ENCODE peak calls at places on chromosomes 3 and 15, in four cellular contexts. C is CD4-positive, alpha-beta memory T cell; Y is IMR-90; J is CD8-positive, alpha-beta memory T cell. Z is an unnamed sample.

GRCh38 chr3:173465112-173465511 is 67.6 kb downstream of the NLGN1 start:
- DNase-seq in C (no peak), Y (peak; percentile 51), J (no peak), Z (no peak)

GRCh38 chr3:150635076-150635475 is 32.0 kb downstream of the SELENOT start:
- DNase-seq in C (no peak), Y (no peak), J (no peak), Z (no peak)

GRCh38 chr3:42686832-42687650 is 1.7 kb downstream of the KLHL40 start:
- DNase-seq in C (no peak), Y (no peak), J (no peak), Z (no peak)

GRCh38 chr15:69725957-69726356 is 273.3 kb downstream of the RPLP1 start:
- DNase-seq in C (no peak), Y (no peak), J (no peak), Z (no peak)

GRCh38 chr15:73375755-73376305 is 7.1 kb upstream of the HCN4 start:
- DNase-seq in C (no peak), Y (no peak), J (no peak), Z (no peak)

GRCh38 chr3:170424879-170425278 is 6.2 kb downstream of the CLDN11 start:
- DNase-seq in C (no peak), Y (no peak), J (no peak), Z (no peak)

GRCh38 chr15:34582461-34583357 is 742 bp downstream of the GOLGA8B start:
- DNase-seq in C (peak; percentile 41), Y (peak; percentile 8), J (peak; percentile 28), Z (peak; percentile 34)

GRCh38 chr3:150020527-150020926 is 49.8 kb upstream of the PFN2 start:
- DNase-seq in C (no peak), Y (peak; percentile 76), J (no peak), Z (no peak)

GRCh38 chr15:70198441-70199123 is 100.9 kb upstream of the TLE3 start:
- DNase-seq in C (no peak), Y (no peak), J (no peak), Z (no peak)

GRCh38 chr3:2839886-2840285 is 270.3 kb downstream of the IL5RA start:
- DNase-seq in C (no peak), Y (no peak), J (no peak), Z (no peak)

GRCh38 chr15:68205949-68206539 is 912 bp upstream of the CALML4 start:
- DNase-seq in C (no peak), Y (no peak), J (no peak), Z (no peak)

GRCh38 chr15:68205558-68205944 is 419 bp upstream of the CALML4 start:
- DNase-seq in C (no peak), Y (no peak), J (no peak), Z (no peak)

GRCh38 chr15:68207176-68207935 is 2.2 kb upstream of the CALML4 start:
- DNase-seq in C (no peak), Y (no peak), J (no peak), Z (no peak)

GRCh38 chr15:68208136-68208535 is 3.0 kb upstream of the CALML4 start:
- DNase-seq in C (no peak), Y (no peak), J (no peak), Z (no peak)

DNA sequence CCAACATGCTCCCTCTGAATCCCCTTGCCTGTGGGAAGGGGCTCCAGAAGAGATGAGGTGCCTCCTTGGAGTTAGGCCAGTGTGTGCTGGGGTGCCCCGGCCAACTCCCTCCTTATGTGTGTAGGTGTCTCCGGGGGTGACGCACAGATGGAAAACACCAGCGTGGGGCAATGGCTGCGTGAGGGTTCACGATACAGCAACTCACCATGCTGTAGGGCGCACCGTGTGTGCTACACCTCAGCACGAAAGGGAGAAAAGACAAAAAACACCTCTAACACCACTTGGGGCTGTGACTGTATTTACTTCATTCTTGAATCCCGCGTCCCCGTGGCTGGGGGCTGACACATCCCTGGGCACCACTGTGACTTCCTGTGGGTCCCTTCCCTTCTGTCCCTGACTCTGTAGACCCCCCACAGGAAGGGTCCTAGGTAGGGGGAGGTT is 1.6 kb upstream of the CALML4 start:
- DNase-seq in C (no peak), Y (no peak), J (no peak), Z (no peak)
- H3K9me3 ChIP-seq in C (no peaks in the 10 kb centered on the region), Y (no peaks in the 10 kb centered on the region), J (no peaks in the 10 kb centered on the region), Z (no peaks in the 10 kb centered on the region)

GRCh38 chr3:110944782-110945181 is 126.8 kb upstream of the NECTIN3 start:
- DNase-seq in C (no peak), Y (no peak), J (no peak), Z (no peak)

GRCh38 chr3:110946810-110947209 is 124.8 kb upstream of the NECTIN3 start:
- DNase-seq in C (no peak), Y (no peak), J (no peak), Z (no peak)
- H3K9me3 ChIP-seq in C (no peaks in the 10 kb centered on the region), Y (peaks cover 38% of the 10 kb centered on the region), J (no peaks in the 10 kb centered on the region), Z (no peaks in the 10 kb centered on the region)

DNA sequence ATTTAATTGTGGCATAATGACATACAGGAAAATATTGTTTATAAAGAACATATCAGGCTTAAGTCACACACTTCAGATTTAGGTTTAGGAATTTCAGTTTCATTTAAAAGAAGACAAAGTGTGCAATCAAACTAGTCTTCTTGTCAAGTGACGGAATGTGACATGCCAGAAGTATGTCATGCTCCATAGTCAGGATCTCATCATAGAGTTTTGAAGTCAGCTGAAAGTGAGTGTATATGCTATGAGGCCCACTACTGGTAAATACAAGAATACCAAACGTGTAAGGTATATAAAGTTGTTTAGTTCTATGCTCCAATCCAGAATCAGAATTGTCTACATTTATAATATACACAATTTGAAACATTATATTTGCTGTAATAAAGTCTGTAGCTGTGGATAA is 988.4 kb downstream of the TBL1XR1 start:
- DNase-seq in C (no peak), Y (no peak), J (no peak), Z (no peak)
- H3K9me3 ChIP-seq in C (no peaks in the 10 kb centered on the region), Y (no peaks in the 10 kb centered on the region), J (no peaks in the 10 kb centered on the region), Z (no peaks in the 10 kb centered on the region)

GRCh38 chr15:22227961-22228762 is 147.8 kb downstream of the OR4M2 start:
- DNase-seq in C (no peak), Y (no peak), J (no peak), Z (no peak)

GRCh38 chr15:22227411-22227810 is 147.1 kb downstream of the OR4M2 start:
- DNase-seq in C (no peak), Y (no peak), J (no peak), Z (no peak)

GRCh38 chr15:22229971-22230815 is 149.9 kb downstream of the OR4M2 start:
- DNase-seq in C (no peak), Y (no peak), J (no peak), Z (no peak)

GRCh38 chr15:22232675-22233074 is 152.3 kb downstream of the OR4M2 start:
- DNase-seq in C (no peak), Y (no peak), J (no peak), Z (no peak)

GRCh38 chr15:22231603-22232002 is 151.3 kb downstream of the OR4M2 start:
- DNase-seq in C (no peak), Y (no peak), J (no peak), Z (no peak)
- H3K9me3 ChIP-seq in C (no peaks in the 10 kb centered on the region), Y (peaks cover 52% of the 10 kb centered on the region), J (no peaks in the 10 kb centered on the region), Z (no peaks in the 10 kb centered on the region)

GRCh38 chr15:25095179-25095578 is 140.4 kb downstream of the SNRPN start:
- DNase-seq in C (no peak), Y (no peak), J (no peak), Z (no peak)
- H3K9me3 ChIP-seq in C (no peaks in the 10 kb centered on the region), Y (peaks cover 24% of the 10 kb centered on the region), J (peaks cover 27% of the 10 kb centered on the region), Z (peaks cover 31% of the 10 kb centered on the region)

DNA sequence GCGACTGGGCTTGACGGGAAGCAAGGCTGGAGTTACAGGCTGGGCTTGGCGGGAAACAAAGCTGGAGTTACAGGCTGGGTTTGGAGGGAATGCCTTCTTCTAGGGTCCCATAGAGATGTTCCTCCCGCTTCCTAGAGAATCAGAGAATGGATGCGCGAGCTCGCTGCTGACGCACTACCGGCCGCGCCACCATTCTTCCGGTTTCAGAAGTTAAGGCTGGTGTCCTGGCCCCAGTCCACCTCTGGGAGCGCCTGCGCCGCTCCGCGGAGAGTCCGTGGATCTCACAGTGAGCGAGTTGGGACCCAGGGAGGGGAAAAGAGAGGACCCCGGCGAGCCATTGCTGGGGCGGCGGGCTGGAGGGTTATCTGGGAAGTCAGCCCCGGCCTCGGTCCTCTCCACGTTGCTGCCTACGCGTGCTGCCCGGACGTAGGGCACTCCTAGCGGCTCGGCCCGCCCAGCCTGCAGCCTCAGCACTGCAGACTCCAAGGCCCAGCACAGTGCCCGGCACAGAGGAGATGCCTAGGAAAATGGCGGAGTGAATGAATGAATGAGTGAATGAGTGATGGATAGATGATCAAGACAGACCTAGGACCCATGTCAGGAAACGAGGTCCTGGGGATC is at the start of gene ZNF502:
- DNase-seq in C (peak; percentile 41), Y (peak; percentile 84), J (peak; percentile 27), Z (peak; percentile 10)
- H3K9me3 ChIP-seq in C (no peaks in the 10 kb centered on the region), Y (peaks cover 25% of the 10 kb centered on the region), J (peaks cover 9% of the 10 kb centered on the region), Z (no peaks in the 10 kb centered on the region)

DNA sequence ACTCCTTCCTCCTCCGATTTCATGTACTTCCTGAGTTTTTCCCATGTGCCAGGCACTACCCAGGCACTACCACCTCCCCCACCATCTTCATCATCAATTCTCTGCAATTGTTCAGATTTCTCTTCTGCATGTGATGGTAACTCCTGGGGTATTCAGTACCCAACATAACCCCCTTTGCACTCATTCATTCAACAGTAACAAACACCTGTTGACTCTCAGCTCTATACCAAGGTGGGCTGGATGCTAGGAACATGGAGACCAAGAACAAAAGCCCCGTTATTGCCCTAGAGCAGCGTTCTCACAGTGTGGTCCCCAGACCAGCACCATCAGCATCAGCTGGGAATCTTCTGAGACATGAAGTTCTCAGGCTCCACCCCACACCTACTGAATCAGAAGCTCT is 113.0 kb upstream of the CHD2 start:
- DNase-seq in C (no peak), Y (no peak), J (no peak), Z (no peak)
- H3K9me3 ChIP-seq in C (no peaks in the 10 kb centered on the region), Y (no peaks in the 10 kb centered on the region), J (no peaks in the 10 kb centered on the region), Z (no peaks in the 10 kb centered on the region)

DNA sequence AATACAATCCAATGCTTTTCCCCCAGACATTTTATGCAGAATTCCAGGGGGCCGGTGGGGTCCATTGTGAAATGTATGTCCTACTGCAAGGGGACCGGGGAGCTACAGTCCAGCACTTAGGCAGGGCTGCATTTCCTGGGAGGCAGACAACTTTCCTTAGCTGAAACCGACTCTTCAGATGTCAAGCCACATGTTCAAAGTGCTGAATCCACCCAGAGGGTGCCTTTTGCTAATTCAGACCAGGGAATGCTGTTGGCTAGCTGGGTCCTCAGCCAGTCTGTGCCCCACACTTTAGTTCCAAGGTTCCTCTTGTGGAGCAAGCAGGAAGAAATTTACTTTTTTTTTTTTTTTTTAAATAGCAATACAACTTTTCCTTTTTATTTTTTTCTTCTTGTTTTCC is 219.5 kb upstream of the LRTM1 start:
- DNase-seq in C (no peak), Y (no peak), J (no peak), Z (no peak)
- H3K9me3 ChIP-seq in C (no peaks in the 10 kb centered on the region), Y (no peaks in the 10 kb centered on the region), J (no peaks in the 10 kb centered on the region), Z (no peaks in the 10 kb centered on the region)

GRCh38 chr3:136699271-136699828 is 52.8 kb downstream of the STAG1 start:
- DNase-seq in C (no peak), Y (no peak), J (no peak), Z (no peak)

GRCh38 chr3:136690611-136691010 is 61.6 kb downstream of the STAG1 start:
- DNase-seq in C (no peak), Y (no peak), J (no peak), Z (no peak)

GRCh38 chr3:136698361-136698760 is 53.8 kb downstream of the STAG1 start:
- DNase-seq in C (no peak), Y (no peak), J (no peak), Z (no peak)

GRCh38 chr3:136694321-136694720 is 57.9 kb downstream of the STAG1 start:
- DNase-seq in C (peak; percentile 22), Y (no peak), J (peak; percentile 2), Z (no peak)
- H3K9me3 ChIP-seq in C (peaks cover 9% of the 10 kb centered on the region), Y (no peaks in the 10 kb centered on the region), J (peaks cover 24% of the 10 kb centered on the region), Z (peaks cover 21% of the 10 kb centered on the region)

GRCh38 chr3:194316918-194317317 is 34.2 kb downstream of the CPN2 start:
- DNase-seq in C (no peak), Y (no peak), J (no peak), Z (no peak)
- H3K9me3 ChIP-seq in C (no peaks in the 10 kb centered on the region), Y (peaks cover 12% of the 10 kb centered on the region), J (no peaks in the 10 kb centered on the region), Z (no peaks in the 10 kb centered on the region)

Z was measured in T-helper 17 cell.